ENCODE peak calls at places on chromosome 18, in five cellular contexts. G is thoracic aorta, U is spleen, B is pancreas, O is Panc1. Y is an unnamed sample. For H3K4me1, the result is how much of the 10 kb centered on the place peaks cover.

GRCh38 chr18:51726614-51727013 is 529.1 kb upstream of the MEX3C start:
- DNase-seq in U (no peak), O (no peak), G (no peak), B (no peak), Y (no peak)

GRCh38 chr18:8705941-8706544 is 687 bp downstream of the MTCL1 start:
- DNase-seq in U (peak), G (no peak), O (no peak), B (peak), Y (no peak)

GRCh38 chr18:10453885-10454772 is at the start of gene APCDD1:
- DNase-seq in O (no peak), G (no peak), B (peak), U (no peak), Y (peak)

GRCh38 chr18:9856097-9856496 is 29.7 kb upstream of the TXNDC2 start:
- DNase-seq in O (no peak), U (no peak), B (no peak), G (no peak), Y (no peak)

GRCh38 chr18:45722899-45723298 is 1.1 kb upstream of the SLC14A1 start:
- DNase-seq in G (no peak), B (peak), O (peak), U (peak), Y (peak)

GRCh38 chr18:67966224-67966623 is 449.7 kb upstream of the DSEL start:
- DNase-seq in U (no peak), B (no peak), O (no peak), G (no peak), Y (no peak)

GRCh38 chr18:51168031-51168742 is 29.3 kb downstream of the MEX3C start:
- DNase-seq in G (no peak), B (no peak), O (no peak), U (no peak), Y (no peak)

GRCh38 chr18:681985-682384 is 24.5 kb downstream of the TYMS start:
- DNase-seq in U (no peak), O (no peak), B (no peak), G (no peak), Y (no peak)

GRCh38 chr18:63307555-63308200 is 11.9 kb downstream of the BCL2 start:
- DNase-seq in O (no peak), U (no peak), G (no peak), B (no peak), Y (no peak)

GRCh38 chr18:49907346-49907929 is 94.1 kb upstream of the ACAA2 start:
- DNase-seq in U (no peak), G (no peak), O (no peak), B (no peak), Y (no peak)

GRCh38 chr18:5380581-5380980 is 85.1 kb upstream of the ZBTB14 start:
- DNase-seq in U (no peak), O (no peak), G (no peak), B (no peak), Y (no peak)

GRCh38 chr18:55014095-55014494 is 54.8 kb upstream of the CCDC68 start:
- DNase-seq in O (no peak), B (no peak), U (no peak), G (no peak), Y (no peak)

GRCh38 chr18:68984342-68984741 is 186.5 kb downstream of the CCDC102B start:
- DNase-seq in G (no peak), O (no peak), B (no peak), U (no peak), Y (no peak)

GRCh38 chr18:3093624-3094354 is 80.8 kb upstream of the LPIN2 start:
- DNase-seq in U (no peak), G (no peak), O (no peak), B (peak), Y (no peak)

GRCh38 chr18:63106727-63107126 is 212.8 kb downstream of the BCL2 start:
- DNase-seq in U (no peak), B (no peak), G (no peak), O (no peak), Y (no peak)

GRCh38 chr18:36441872-36442271 is 144.4 kb downstream of the FHOD3 start:
- DNase-seq in B (no peak), G (no peak), U (no peak), O (no peak), Y (no peak)

GRCh38 chr18:36442717-36443116 is 145.2 kb downstream of the FHOD3 start:
- DNase-seq in U (no peak), O (no peak), B (no peak), G (no peak), Y (no peak)

GRCh38 chr18:36440614-36441013 is 143.1 kb downstream of the FHOD3 start:
- DNase-seq in O (no peak), U (no peak), G (no peak), B (no peak), Y (no peak)

GRCh38 chr18:36446059-36446458 is 148.5 kb downstream of the FHOD3 start:
- DNase-seq in O (no peak), B (no peak), U (no peak), G (no peak), Y (no peak)

DNA sequence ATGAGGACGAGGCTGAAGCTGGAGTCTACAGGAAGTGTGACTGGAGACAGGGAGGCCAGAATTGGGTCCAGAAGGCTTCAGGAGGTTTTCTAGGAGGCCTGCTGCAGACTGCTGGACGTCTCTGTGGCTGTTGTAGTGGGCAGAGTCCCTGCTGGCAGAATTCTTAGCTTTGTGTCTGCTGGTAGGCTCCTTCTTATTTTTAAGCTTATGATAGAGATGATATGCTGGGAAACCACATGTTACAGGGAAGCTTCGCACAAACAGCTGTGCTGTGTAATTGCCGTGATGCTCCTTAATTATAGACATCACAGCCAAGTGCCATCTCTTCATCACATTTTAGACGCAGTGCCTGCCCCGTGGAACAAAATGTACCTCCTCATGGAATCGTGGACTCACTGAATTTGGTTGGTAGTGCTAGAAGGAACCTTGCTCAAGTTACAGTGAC is 143.9 kb downstream of the FHOD3 start:
- DNase-seq in U (no peak), O (no peak), B (no peak), G (no peak), Y (no peak)
- H3K27ac ChIP-seq in U (peak), O (peak), B (peak), G (peak), Y (peak)

DNA sequence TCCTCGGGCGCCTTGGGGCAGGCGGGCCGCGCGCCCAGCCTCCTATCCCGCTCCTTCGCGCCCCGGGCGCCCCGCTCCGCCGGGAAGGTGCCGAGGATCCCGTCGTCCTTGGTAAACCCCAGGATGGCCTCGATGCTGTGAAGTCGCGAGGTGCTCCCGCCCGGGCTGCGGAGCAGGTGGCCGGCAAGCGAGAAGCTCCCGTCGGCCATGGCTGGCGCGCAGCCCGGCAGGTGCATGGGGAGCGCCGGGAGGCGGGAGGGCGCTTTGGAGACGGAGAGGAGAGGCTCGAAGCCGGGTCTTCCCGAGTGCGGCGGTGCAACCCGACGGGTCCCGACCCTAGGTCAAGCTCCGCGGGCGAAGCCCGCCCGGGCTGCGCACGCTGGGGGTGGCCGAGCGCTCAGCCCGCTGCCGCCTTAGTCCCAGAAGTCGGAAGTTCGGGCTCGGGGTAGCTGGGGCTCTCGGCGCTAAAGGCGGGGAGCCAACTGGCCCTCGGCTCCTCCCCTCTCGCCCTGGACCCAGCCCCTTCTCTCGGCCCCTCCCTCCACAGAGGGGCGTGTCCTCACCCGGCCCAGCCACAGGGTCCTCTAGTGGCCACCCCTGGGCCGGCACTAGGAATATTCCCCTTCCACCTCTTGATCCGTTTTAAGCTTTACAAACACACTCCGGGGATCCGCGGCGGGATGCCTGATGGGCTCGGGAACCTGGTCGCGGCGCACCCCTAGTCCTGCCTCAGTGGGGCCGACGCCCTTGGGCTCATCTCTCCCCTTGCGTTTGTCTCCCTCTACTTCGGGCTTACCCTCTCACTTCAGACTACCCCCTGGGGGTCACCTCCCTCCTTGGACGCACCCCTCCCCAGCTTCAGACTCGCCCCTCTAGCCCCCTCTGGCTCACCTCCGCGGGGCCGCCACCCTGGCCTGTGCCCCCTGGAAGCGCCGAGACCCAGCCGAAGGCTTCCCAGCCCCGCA is at the start of gene RAX:
- DNase-seq in U (peak), O (no peak), B (no peak), G (no peak), Y (no peak)
- H3K4me3 ChIP-seq in U (peak), O (no peak), B (peak), G (peak), Y (peak)

GRCh38 chr18:76844144-76844543 is 21.8 kb downstream of the ZNF236 start:
- DNase-seq in U (no peak), G (no peak), B (no peak), O (no peak), Y (no peak)
- H3K4me1 ChIP-seq in U (under half), G (under half), B (under half), O (under half), Y (under half)

DNA sequence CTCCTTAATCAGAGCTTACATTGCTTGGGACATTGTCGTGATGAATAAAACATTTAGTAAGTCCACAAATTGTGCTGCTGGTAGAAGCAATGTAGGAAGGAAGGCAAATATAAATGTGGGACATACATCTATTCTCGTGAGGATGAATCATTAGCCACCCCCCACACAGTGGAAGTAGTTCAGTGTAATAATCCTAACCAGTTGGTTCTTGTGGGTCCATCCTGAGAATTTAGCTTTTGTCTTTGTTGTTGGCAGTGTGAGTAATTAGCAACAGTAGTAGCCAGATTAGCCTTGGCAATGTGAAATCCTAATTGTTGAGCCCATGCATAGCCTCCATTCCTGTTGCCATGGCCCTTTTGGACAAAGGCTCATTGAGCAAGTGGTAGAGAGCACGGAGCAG is 532.1 kb downstream of the FBXO15 start:
- DNase-seq in O (no peak), U (no peak), B (no peak), G (no peak), Y (no peak)
- H3K27ac ChIP-seq in O (no peak), U (no peak), B (no peak), G (no peak), Y (no peak)

GRCh38 chr18:59674534-59674933 is 22.7 kb downstream of the CCBE1 start:
- DNase-seq in B (no peak), O (no peak), U (no peak), G (no peak), Y (no peak)
- H3K4me3 ChIP-seq in B (no peak), O (no peak), U (no peak), G (no peak), Y (no peak)

GRCh38 chr18:58491113-58491696 is 137.7 kb downstream of the ALPK2 start:
- DNase-seq in G (no peak), U (no peak), B (no peak), O (no peak), Y (no peak)
- H3K4me1 ChIP-seq in G (under half), U (under half), B (under half), O (under half), Y (under half)

GRCh38 chr18:56799756-56800155 is 148.6 kb downstream of the WDR7 start:
- DNase-seq in G (no peak), B (no peak), O (no peak), U (no peak), Y (no peak)
- H3K27ac ChIP-seq in G (no peak), B (no peak), O (no peak), U (no peak), Y (no peak)

Y was measured in lower lobe of right lung.